ENCODE peak calls at places on chromosome 15, in nine cellular contexts. T, R, L, V, S, Y, Z, C and U are unnamed samples.

GRCh38 chr15:51181221-51181620 is 86.5 kb upstream of the TNFAIP8L3 start:
- DNase-seq in S (no peak), T (no peak), Y (no peak), V (no peak), R (no peak), C (no peak), L (no peak), Z (no peak), U (no peak)

GRCh38 chr15:52498700-52499099 is 30.0 kb downstream of the MYO5A start:
- DNase-seq in C (no peak), T (no peak), Z (no peak), S (no peak), Y (no peak), L (no peak), V (no peak), R (no peak), U (no peak)

GRCh38 chr15:51842852-51843737 is 13.6 kb downstream of the TMOD3 start:
- DNase-seq in Z (no peak), L (peak), R (no peak), Y (peak), V (peak), C (no peak), S (peak), T (no peak), U (no peak)

GRCh38 chr15:99957642-99958013 is 224.4 kb upstream of the LYSMD4 start:
- DNase-seq in R (no peak), Z (no peak), V (no peak), S (no peak), L (no peak), C (no peak), Y (no peak), T (no peak), U (no peak)

GRCh38 chr15:80277147-80277546 is 25.1 kb upstream of the CTXND1 start:
- DNase-seq in L (no peak), R (no peak), S (no peak), Z (no peak), V (no peak), T (no peak), C (no peak), Y (no peak), U (no peak)

GRCh38 chr15:52294881-52295420 is 653 bp downstream of the MYO5C start:
- DNase-seq in Z (no peak), S (no peak), C (no peak), V (no peak), T (no peak), R (no peak), Y (no peak), L (no peak), U (no peak)

GRCh38 chr15:51969728-51970127 is 1.9 kb downstream of the LEO1 start:
- DNase-seq in S (peak), Z (no peak), C (no peak), Y (no peak), L (no peak), R (no peak), V (peak), T (no peak), U (no peak)

GRCh38 chr15:88981244-88982215 is 68.4 kb upstream of the MFGE8 start:
- DNase-seq in R (no peak), V (no peak), Z (no peak), T (no peak), Y (no peak), S (no peak), L (peak), C (no peak), U (no peak)

GRCh38 chr15:101091080-101092017 is 160.5 kb downstream of the CHSY1 start:
- DNase-seq in Z (peak), L (no peak), V (no peak), Y (no peak), R (peak), C (peak), T (peak), S (peak), U (no peak)

GRCh38 chr15:89015412-89016097 is 72.7 kb upstream of the ABHD2 start:
- DNase-seq in L (no peak), Y (no peak), R (no peak), T (no peak), V (no peak), Z (no peak), C (no peak), S (no peak), U (no peak)

GRCh38 chr15:76345880-76346665 is 9.5 kb downstream of the ISL2 start:
- DNase-seq in Z (no peak), L (no peak), T (no peak), S (no peak), V (no peak), R (no peak), Y (no peak), C (no peak), U (no peak)

GRCh38 chr15:42796955-42797779 is 60.2 kb upstream of the CDAN1 start:
- DNase-seq in V (peak), Y (no peak), L (no peak), Z (no peak), C (no peak), R (no peak), S (peak), T (no peak), U (no peak)

GRCh38 chr15:45121020-45121419 is 6.9 kb downstream of the DUOXA2 start:
- DNase-seq in C (no peak), V (no peak), L (no peak), R (no peak), Y (no peak), S (no peak), Z (no peak), T (no peak), U (no peak)

GRCh38 chr15:58117619-58118018 is 20.6 kb upstream of the AQP9 start:
- DNase-seq in R (no peak), S (no peak), Y (no peak), L (no peak), Z (no peak), C (no peak), T (no peak), V (no peak), U (no peak)

GRCh38 chr15:34729886-34730285 is 24.9 kb downstream of the GJD2 start:
- DNase-seq in T (no peak), C (no peak), S (no peak), R (no peak), Z (no peak), Y (no peak), V (no peak), L (no peak), U (no peak)

GRCh38 chr15:61748529-61748928 is 311.7 kb downstream of the VPS13C start:
- DNase-seq in Y (no peak), C (no peak), V (no peak), R (no peak), Z (no peak), S (no peak), T (no peak), L (no peak), U (no peak)

GRCh38 chr15:101565377-101565776 is 75.9 kb upstream of the PCSK6 start:
- DNase-seq in T (no peak), C (no peak), Z (no peak), R (no peak), S (no peak), Y (no peak), L (no peak), V (no peak), U (no peak)

GRCh38 chr15:57463360-57463759 is 87.1 kb downstream of the CGNL1 start:
- DNase-seq in R (no peak), V (no peak), T (no peak), C (no peak), L (no peak), S (no peak), Y (no peak), Z (no peak), U (no peak)

GRCh38 chr15:48041454-48041853 is 79.3 kb upstream of the SLC24A5 start:
- DNase-seq in C (no peak), Z (no peak), Y (no peak), S (no peak), V (no peak), T (no peak), L (no peak), R (no peak), U (no peak)

GRCh38 chr15:89197503-89197971 is 23.8 kb downstream of the RLBP1 start:
- DNase-seq in L (no peak), C (no peak), R (no peak), T (no peak), S (no peak), V (peak), Y (peak), Z (no peak), U (no peak)

GRCh38 chr15:79025802-79026201 is 64.8 kb downstream of the RASGRF1 start:
- DNase-seq in S (no peak), Y (no peak), T (no peak), R (no peak), L (no peak), V (no peak), Z (no peak), C (no peak), U (no peak)

GRCh38 chr15:73346735-73347312 is 21.9 kb downstream of the HCN4 start:
- DNase-seq in C (peak), Z (peak), V (peak), R (peak), T (peak), Y (peak), L (peak), S (peak), U (no peak)

GRCh38 chr15:58148633-58149032 is 10.5 kb downstream of the AQP9 start:
- DNase-seq in L (no peak), Z (no peak), V (no peak), Y (no peak), S (no peak), T (no peak), C (no peak), R (no peak), U (no peak)

GRCh38 chr15:78050851-78051250 is 26.7 kb downstream of the TBC1D2B start:
- DNase-seq in Y (no peak), L (no peak), R (no peak), V (peak), Z (no peak), S (no peak), C (no peak), T (no peak), U (no peak)

GRCh38 chr15:45276851-45277250 is 24.8 kb downstream of the SLC28A2 start:
- DNase-seq in C (no peak), T (no peak), V (peak), L (peak), R (no peak), Z (no peak), Y (no peak), S (peak), U (no peak)

GRCh38 chr15:48250640-48251076 is 44.6 kb downstream of the SLC12A1 start:
- DNase-seq in Y (peak), R (peak), S (peak), V (peak), T (peak), Z (peak), L (peak), C (no peak), U (no peak)

GRCh38 chr15:70854669-70854976 is 666 bp upstream of the LARP6 start:
- DNase-seq in Z (no peak), V (no peak), C (peak), T (no peak), R (no peak), S (peak), L (peak), Y (no peak), U (no peak)

GRCh38 chr15:24857094-24857437 is 97.7 kb upstream of the SNRPN start:
- DNase-seq in Z (no peak), V (no peak), R (no peak), Y (no peak), L (no peak), C (no peak), S (peak), T (no peak), U (no peak)

GRCh38 chr15:70337292-70338186 is 239.8 kb upstream of the TLE3 start:
- DNase-seq in T (no peak), V (no peak), L (no peak), S (no peak), Z (no peak), R (no peak), Y (no peak), C (no peak), U (no peak)

GRCh38 chr15:80191897-80192595 is 39.2 kb downstream of the FAH start:
- DNase-seq in L (no peak), Y (no peak), C (no peak), V (no peak), R (no peak), T (no peak), Z (no peak), S (no peak), U (no peak)

GRCh38 chr15:89391685-89392257 is 57.1 kb upstream of the POLG start:
- DNase-seq in C (no peak), Y (no peak), L (no peak), R (no peak), V (no peak), T (no peak), Z (no peak), S (no peak), U (no peak)

GRCh38 chr15:68729789-68730201 is 90.9 kb downstream of the ANP32A start:
- DNase-seq in C (peak), L (no peak), S (peak), Z (peak), T (peak), Y (no peak), R (no peak), V (no peak), U (no peak)

GRCh38 chr15:83489690-83490089 is 42.5 kb downstream of the SH3GL3 start:
- DNase-seq in R (no peak), C (no peak), Z (no peak), V (no peak), S (no peak), T (no peak), L (no peak), Y (no peak), U (no peak)
- TF ChIP-seq POLR2A in R (no peak), C (no peak), Z (no peak), V (no peak), S (no peak), T (no peak), L (no peak), Y (no peak), U (no peak)

DNA sequence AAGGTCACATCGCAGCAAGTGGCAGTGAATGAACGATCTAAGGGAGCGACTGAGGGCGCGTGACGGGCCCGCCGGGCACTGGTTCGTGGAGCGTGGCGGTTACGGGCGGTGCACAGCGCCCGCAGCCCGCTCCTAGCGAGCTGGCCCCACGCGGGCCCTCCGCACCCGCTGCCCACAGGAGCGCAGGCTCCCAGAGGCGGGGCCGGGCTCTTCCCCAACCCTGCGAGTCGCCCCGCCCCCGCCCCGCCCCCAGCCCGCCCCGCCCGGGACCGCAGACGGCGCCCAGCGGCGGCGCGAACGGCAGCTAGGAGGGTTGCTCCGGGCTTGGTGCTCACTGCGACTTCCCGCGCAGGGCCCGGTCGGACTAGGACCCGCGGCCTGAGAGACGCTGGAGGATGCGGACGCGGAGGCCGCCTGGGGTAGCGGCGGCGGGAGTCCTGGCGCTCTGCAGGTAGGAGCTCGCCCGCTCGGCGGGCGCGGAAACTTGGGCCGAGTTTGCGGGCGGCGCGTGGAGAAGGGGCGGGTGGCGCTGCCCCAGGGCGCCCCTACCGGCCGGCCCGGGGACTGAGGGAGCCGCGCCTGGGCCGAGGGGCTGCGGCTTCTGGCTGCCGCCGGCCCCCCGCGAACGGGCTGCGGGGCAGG is at the start of gene C15orf39:
- DNase-seq in T (peak), C (peak), S (peak), V (peak), Y (peak), Z (peak), L (peak), R (peak), U (peak)
- TF ChIP-seq POLR2A in T (peak), C (peak), S (peak), V (peak), Y (peak), Z (peak), L (peak), R (peak), U (peak)

DNA sequence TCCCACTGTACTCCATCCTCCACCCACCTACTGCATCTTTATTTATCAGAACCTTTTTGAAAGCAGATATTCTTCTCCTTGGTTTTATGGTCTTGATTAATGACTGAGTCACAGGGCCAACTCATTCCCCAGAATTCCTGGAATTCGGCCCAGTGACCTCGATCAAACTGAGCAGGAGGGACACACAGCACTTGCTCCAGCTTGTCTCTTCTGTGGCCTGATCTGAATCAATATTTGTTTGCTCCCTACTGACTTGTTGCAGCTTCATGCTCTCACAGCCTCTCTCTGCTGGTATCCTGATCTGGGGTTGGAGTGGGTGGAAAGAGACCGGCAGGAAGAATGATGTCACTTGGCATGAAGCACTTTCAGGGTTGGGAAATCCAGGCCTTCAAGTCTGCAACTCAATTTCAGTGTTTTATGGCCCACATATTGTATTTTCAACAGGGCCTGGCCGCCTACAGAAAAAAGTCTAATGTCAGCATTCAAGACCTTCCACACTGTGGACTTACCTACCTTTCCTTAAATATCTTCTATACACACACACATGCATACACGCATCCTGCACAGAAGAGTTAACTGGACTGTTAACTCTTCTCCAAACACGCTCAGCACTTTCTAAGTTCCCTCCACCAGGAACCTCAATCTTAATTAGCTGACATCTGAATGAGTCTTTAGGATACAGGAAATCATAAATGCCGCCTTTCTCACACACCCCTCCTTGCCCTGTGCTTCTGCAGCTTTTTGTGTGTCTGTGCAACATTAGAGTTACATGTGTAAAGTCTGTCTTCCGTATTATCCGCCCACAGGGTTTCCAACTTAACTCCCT is 4.6 kb downstream of the ANXA2 start:
- DNase-seq in V (peak), L (peak), Z (peak), S (peak), C (peak), Y (peak), T (peak), R (peak), U (peak)
- TF ChIP-seq POLR2A in V (no peak), L (no peak), Z (peak), S (peak), C (no peak), Y (no peak), T (no peak), R (peak), U (no peak)

GRCh38 chr15:74432271-74432967 is 1.3 kb downstream of the SEMA7A start:
- DNase-seq in Z (no peak), V (peak), Y (no peak), R (peak), C (no peak), T (no peak), L (no peak), S (no peak), U (no peak)
- TF ChIP-seq POLR2A in Z (no peak), V (no peak), Y (no peak), R (no peak), C (no peak), T (no peak), L (no peak), S (no peak), U (no peak)

DNA sequence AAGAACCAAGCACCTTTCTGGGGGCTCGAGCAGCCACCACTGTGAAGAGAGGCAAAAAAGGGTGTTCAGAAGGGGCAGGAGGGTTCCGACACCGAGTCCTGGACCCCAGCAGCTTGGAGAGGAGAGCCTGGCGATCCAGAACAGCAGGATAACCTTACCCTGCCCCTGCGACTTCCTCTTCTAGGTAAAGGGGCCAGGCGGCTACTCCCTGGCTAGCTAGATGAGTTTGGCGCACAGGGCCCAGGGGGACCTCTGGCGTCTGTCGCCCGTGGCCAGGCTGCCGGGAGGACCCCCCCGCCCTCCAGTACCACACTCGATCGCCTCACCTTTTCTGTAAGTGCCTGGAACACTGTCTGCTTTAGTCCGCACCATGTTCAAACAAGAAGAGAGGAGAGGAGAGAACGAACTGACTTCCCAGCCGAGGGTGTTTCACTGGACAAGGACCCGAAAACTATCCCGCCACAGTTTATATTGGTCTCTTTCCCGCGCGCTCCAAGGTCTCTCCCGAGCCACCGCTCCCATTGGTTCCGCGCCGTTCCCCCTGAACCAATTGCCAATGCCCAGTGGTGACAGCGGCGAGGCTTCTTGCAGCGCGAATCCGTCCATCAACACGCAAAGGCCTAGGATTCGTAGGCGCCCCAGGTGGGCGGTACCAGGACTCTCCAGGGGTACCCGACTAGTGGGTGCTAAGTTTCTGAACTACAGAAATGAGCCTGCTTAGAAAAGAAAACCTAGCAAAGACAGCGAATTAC is at the start of gene PCLAF:
- DNase-seq in S (peak), L (peak), T (peak), Z (peak), V (peak), Y (peak), C (peak), R (peak), U (peak)
- TF ChIP-seq POLR2A in S (peak), L (peak), T (no peak), Z (no peak), V (peak), Y (peak), C (no peak), R (no peak), U (no peak)

DNA sequence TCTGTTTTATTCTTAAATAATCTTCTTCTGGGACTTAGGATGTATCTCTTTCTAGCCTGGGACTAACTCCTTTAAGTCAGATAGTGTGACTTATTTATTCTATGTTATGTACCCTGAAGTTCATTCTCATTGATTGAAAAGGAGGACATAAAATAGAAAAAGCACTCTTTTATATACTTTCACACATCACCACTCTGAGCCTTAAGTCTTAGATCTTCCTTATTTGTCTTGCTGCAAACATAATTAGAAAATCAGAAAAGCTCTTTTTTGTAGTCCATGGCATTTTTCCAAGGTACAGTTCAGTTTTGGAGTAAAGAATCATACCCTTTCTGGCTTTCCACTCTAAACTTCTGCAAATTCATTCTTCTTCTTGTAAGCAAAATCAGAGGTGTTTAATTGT is 75.4 kb downstream of the AKAP13 start:
- DNase-seq in Y (no peak), C (no peak), S (no peak), T (no peak), R (no peak), V (no peak), L (no peak), Z (no peak), U (no peak)
- TF ChIP-seq POLR2A in Y (no peak), C (no peak), S (no peak), T (no peak), R (no peak), V (no peak), L (no peak), Z (no peak), U (no peak)